ENCODE peak calls at places on chromosomes 4 and X, in four cellular contexts. U is GM12878, E is HepG2, I is H1. T is an unnamed sample.
A peak's percentile ranks its signal among the peaks of the same experiment; 100 is the strongest.

GRCh38 chrX:21975242-21975641 is 34.7 kb downstream of the SMS start:
- DNase-seq in U (no peak), E (no peak), I (no peak), T (no peak)

GRCh38 chrX:16914058-16914457 is 32.4 kb upstream of the REPS2 start:
- DNase-seq in U (no peak), E (no peak), I (no peak), T (no peak)

GRCh38 chr4:3375688-3376087 is 66.1 kb upstream of the HGFAC start:
- DNase-seq in U (no peak), E (no peak), I (no peak), T (no peak)

GRCh38 chr4:25100156-25100555 is 60.1 kb downstream of the SEPSECS start:
- DNase-seq in U (no peak), E (no peak), I (no peak), T (no peak)

GRCh38 chr4:29240641-29241040 is 1479.5 kb upstream of the PCDH7 start:
- DNase-seq in U (no peak), E (no peak), I (no peak), T (no peak)

GRCh38 chrX:27186671-27187070 is 276.5 kb downstream of the PPP4R3C start:
- DNase-seq in U (peak; percentile 0), E (peak; percentile 13), I (no peak), T (peak; percentile 4)

GRCh38 chrX:1442016-1442665 is 10.6 kb downstream of the ASMTL start:
- DNase-seq in U (no peak), E (no peak), I (no peak), T (no peak)

GRCh38 chrX:12984629-12985303 is 9.9 kb downstream of the TMSB4X start:
- DNase-seq in U (no peak), E (no peak), I (no peak), T (peak; percentile 24)

GRCh38 chr4:160835789-160836188 is 1328.0 kb downstream of the FSTL5 start:
- DNase-seq in U (no peak), E (no peak), I (peak; percentile 57), T (no peak)

GRCh38 chr4:43456383-43456782 is 563.9 kb downstream of the GRXCR1 start:
- DNase-seq in U (no peak), E (no peak), I (no peak), T (no peak)

GRCh38 chr4:168724960-168725359 is 228.1 kb downstream of the PALLD start:
- DNase-seq in U (no peak), E (no peak), I (no peak), T (no peak)

GRCh38 chr4:158788608-158789007 is 19.8 kb downstream of the FNIP2 start:
- DNase-seq in U (no peak), E (no peak), I (no peak), T (no peak)

DNA sequence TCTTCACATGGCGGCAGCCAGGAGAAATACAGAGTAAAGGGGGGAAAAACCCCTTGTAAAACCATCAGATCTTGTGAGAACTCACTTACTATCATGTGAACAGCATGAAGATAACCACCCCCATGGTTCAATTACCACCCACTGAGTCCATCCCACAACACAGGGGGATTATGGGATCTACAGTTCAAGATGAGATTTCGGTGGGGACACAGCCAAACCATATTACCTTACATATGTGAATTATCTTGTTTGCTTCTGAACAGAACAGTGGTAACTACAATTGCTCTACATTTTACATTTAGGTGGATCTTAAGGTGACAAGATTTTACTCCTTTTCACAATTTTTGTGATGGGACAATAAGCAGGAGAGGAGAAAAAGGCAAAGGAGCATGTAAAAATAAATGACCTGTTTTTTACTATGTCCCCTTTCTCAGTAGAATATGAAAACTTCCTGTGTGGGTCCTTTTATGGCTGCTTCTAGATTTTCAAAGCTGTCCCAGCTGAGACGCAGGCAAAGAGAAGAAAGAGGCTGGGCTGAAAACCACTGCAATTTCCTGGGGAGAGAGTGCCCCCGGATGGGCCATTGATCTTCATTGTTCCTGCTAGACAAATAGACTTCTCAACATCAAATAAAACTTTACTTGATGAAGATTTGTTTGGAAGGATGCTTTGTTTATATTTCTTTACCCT is 45.9 kb upstream of the PGM2 start:
- DNase-seq in U (no peak), E (peak; percentile 36), I (no peak), T (no peak)
- TF ChIP-seq CHD2 in U (no peak), E (no peak), I (no peak), T (no peak)

GRCh38 chr4:54439831-54440243 is 210.7 kb downstream of the PDGFRA start:
- DNase-seq in U (no peak), E (no peak), I (no peak), T (peak; percentile 18)
- TF ChIP-seq ATF3 in U (no peak), E (no peak), I (no peak), T (no peak)

GRCh38 chr4:2259541-2260267 is 2.2 kb downstream of the MXD4 start:
- DNase-seq in U (no peak), E (no peak), I (no peak), T (no peak)
- H4K20me1 ChIP-seq in U (no peaks in the 10 kb centered on the region), E (no peaks in the 10 kb centered on the region), I (no peaks in the 10 kb centered on the region), T (no peaks in the 10 kb centered on the region)

GRCh38 chrX:119757979-119758681 is at the start of gene SOWAHD:
- DNase-seq in U (no peak), E (peak; percentile 50), I (no peak), T (peak; percentile 60)

GRCh38 chrX:119757646-119757978 is 776 bp upstream of the SOWAHD start:
- DNase-seq in U (no peak), E (no peak), I (no peak), T (no peak)

GRCh38 chrX:119758682-119759332 is 419 bp downstream of the SOWAHD start:
- DNase-seq in U (no peak), E (no peak), I (no peak), T (peak; percentile 50)

GRCh38 chrX:119755981-119756533 is 2.3 kb upstream of the SOWAHD start:
- DNase-seq in U (peak; percentile 85), E (peak; percentile 14), I (no peak), T (no peak)

DNA sequence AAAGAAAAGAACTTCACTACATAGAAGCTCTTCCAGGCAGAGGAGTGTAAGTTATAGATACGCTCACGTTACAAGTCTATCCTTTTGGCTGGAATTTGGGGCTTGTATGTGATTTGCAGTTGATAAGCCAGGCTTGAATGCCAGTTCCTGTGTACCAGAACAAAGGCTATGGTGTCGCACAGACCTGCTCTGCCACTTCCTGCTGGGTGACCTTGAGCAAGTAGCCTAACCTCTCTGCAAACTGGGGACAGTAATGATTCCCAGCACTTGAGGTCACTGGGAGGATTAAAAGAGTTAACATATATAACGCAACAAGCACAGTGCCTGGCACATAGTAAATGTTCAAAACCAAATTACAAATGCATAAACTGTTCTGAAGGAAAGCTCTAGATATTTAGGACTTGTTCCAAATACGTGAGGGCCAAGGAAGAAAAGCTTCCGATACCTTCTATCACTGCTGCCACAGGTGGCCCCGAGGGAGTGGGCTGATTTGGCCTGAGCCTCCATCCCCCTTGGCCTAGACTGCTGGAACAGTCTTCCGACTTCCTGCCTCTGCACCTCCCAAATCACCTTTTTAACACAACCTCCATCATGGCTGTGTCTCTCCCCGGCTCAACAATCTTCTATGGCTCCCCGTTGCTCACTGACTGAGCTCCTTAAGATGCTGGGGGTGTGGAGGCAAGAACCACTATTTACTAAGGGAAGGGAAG is 1.3 kb upstream of the SOWAHD start:
- DNase-seq in U (no peak), E (peak; percentile 23), I (no peak), T (no peak)
- TF ChIP-seq CHD2 in U (no peak), E (no peak), I (no peak), T (no peak)

T was measured in K562.